ENCODE peak calls at places on chromosomes 4 and X, in four cellular contexts. One of them, this sample, is unnamed.

GRCh38 chr4:73862357-73862756 is 6.8 kb upstream of the CXCL1 start:
- DNase-seq in HepG2: no peak
- DNase-seq in K562: no peak
- DNase-seq in H1: no peak
- DNase-seq in this sample: no peak

GRCh38 chrX:28099166-28099565 is 117.9 kb upstream of the DCAF8L1 start:
- DNase-seq in HepG2: no peak
- DNase-seq in K562: no peak
- DNase-seq in H1: no peak
- DNase-seq in this sample: no peak

GRCh38 chr4:10734697-10735096 is 50.1 kb upstream of the CLNK start:
- DNase-seq in HepG2: no peak
- DNase-seq in K562: no peak
- DNase-seq in H1: no peak
- DNase-seq in this sample: no peak

GRCh38 chr4:21554036-21554435 is 394.5 kb downstream of the KCNIP4 start:
- DNase-seq in HepG2: no peak
- DNase-seq in K562: no peak
- DNase-seq in H1: no peak
- DNase-seq in this sample: no peak

GRCh38 chr4:119037709-119038463 is 97.7 kb upstream of the MYOZ2 start:
- DNase-seq in HepG2: no peak
- DNase-seq in K562: no peak
- DNase-seq in H1: no peak
- DNase-seq in this sample: no peak

GRCh38 chr4:20995591-20995990 is 295.3 kb downstream of the PACRGL start:
- DNase-seq in HepG2: no peak
- DNase-seq in K562: no peak
- DNase-seq in H1: no peak
- DNase-seq in this sample: no peak

GRCh38 chrX:43750248-43750676 is 94.2 kb downstream of the MAOA start:
- DNase-seq in HepG2: peak
- DNase-seq in K562: peak
- DNase-seq in H1: peak
- DNase-seq in this sample: peak

GRCh38 chrX:40100141-40100536 is 2.4 kb upstream of the BCOR start:
- DNase-seq in HepG2: no peak
- DNase-seq in K562: no peak
- DNase-seq in H1: no peak
- DNase-seq in this sample: no peak

GRCh38 chr4:1213336-1213995 is 35.5 kb downstream of the CTBP1 start:
- DNase-seq in HepG2: no peak
- DNase-seq in K562: no peak
- DNase-seq in H1: no peak
- DNase-seq in this sample: no peak

GRCh38 chr4:28082686-28083390 is 1222.2 kb downstream of the STIM2 start:
- DNase-seq in HepG2: no peak
- DNase-seq in K562: no peak
- DNase-seq in H1: no peak
- DNase-seq in this sample: no peak

GRCh38 chr4:48913346-48913745 is 6.8 kb upstream of the OCIAD2 start:
- DNase-seq in HepG2: no peak
- DNase-seq in K562: no peak
- DNase-seq in H1: no peak
- DNase-seq in this sample: no peak

GRCh38 chr4:37812713-37813112 is 13.8 kb upstream of the PGM2 start:
- DNase-seq in HepG2: no peak
- DNase-seq in K562: no peak
- DNase-seq in H1: no peak
- DNase-seq in this sample: no peak

GRCh38 chrX:34612036-34612435 is 45.0 kb downstream of the TMEM47 start:
- DNase-seq in HepG2: no peak
- DNase-seq in K562: no peak
- DNase-seq in H1: no peak
- DNase-seq in this sample: no peak

GRCh38 chrX:152822383-152823086 is 8.0 kb downstream of the CETN2 start:
- DNase-seq in HepG2: no peak
- DNase-seq in K562: no peak
- DNase-seq in H1: no peak
- DNase-seq in this sample: no peak

GRCh38 chrX:10166731-10167149 is 10.0 kb downstream of the CLCN4 start:
- DNase-seq in HepG2: peak
- DNase-seq in K562: no peak
- DNase-seq in H1: no peak
- DNase-seq in this sample: no peak

GRCh38 chr4:147461161-147461560 is 19.7 kb upstream of the EDNRA start:
- DNase-seq in HepG2: no peak
- DNase-seq in K562: no peak
- DNase-seq in H1: no peak
- DNase-seq in this sample: no peak

GRCh38 chr4:80138556-80139538 is 58.5 kb upstream of the PRDM8 start:
- DNase-seq in HepG2: no peak
- DNase-seq in K562: no peak
- DNase-seq in H1: no peak
- DNase-seq in this sample: no peak
- TF ChIP-seq SRF in HepG2: no peak
- TF ChIP-seq SRF in K562: no peak
- TF ChIP-seq SRF in H1: no peak
- TF ChIP-seq SRF in this sample: no peak

DNA sequence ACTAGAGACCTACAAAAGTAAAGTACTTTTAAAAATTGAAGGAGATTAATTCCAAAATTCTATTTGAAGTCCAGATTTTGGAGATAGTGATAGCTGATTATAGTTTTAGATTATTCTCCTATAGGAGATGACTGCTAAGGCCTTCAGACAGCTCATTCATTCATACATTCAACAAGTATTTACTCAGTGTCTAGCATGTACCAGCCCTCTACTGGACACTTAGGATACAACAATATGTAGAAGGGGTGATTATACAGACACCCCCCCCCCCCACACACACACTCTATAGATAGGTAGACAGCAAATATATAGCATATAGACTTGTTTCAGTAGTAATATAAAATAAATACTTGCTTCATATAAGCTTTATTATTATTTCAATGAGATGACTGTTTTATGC is 60.4 kb upstream of the TAF9B start:
- DNase-seq in HepG2: peak
- DNase-seq in K562: peak
- DNase-seq in H1: no peak
- DNase-seq in this sample: peak
- TF ChIP-seq YY1 in HepG2: no peak
- TF ChIP-seq YY1 in K562: no peak
- TF ChIP-seq YY1 in H1: no peak
- TF ChIP-seq YY1 in this sample: no peak

GRCh38 chr4:93996895-93997294 is 168.3 kb downstream of the ATOH1 start:
- DNase-seq in HepG2: no peak
- DNase-seq in K562: no peak
- DNase-seq in H1: no peak
- DNase-seq in this sample: no peak

GRCh38 chr4:93994175-93994994 is 165.8 kb downstream of the ATOH1 start:
- DNase-seq in HepG2: no peak
- DNase-seq in K562: no peak
- DNase-seq in H1: no peak
- DNase-seq in this sample: no peak
- TF ChIP-seq SRF in HepG2: no peak
- TF ChIP-seq SRF in K562: no peak
- TF ChIP-seq SRF in H1: no peak
- TF ChIP-seq SRF in this sample: no peak

DNA sequence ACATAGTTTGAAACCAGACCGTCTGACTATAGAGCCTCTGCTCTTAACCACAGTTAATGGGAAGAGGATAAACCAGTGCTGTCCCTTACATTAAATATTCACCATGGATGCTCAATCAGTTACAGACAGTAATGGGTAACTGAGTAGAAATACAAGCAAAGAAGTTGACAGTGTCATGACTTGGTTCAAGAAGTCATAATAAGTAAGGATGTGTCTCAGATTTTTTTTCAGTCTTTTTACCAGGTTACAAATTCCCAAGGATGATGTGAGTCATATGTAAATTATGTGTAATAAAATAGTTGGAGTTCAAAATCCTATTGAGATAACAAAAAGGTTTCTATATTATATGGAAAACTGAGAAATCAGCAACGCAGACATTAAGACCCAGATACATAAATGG is 31.1 kb downstream of the ZCCHC4 start:
- DNase-seq in HepG2: no peak
- DNase-seq in K562: no peak
- DNase-seq in H1: no peak
- DNase-seq in this sample: no peak
- TF ChIP-seq YY1 in HepG2: no peak
- TF ChIP-seq YY1 in K562: no peak
- TF ChIP-seq YY1 in H1: no peak
- TF ChIP-seq YY1 in this sample: no peak

GRCh38 chr4:35520059-35520458 is 724.3 kb downstream of the ARAP2 start:
- DNase-seq in HepG2: no peak
- DNase-seq in K562: no peak
- DNase-seq in H1: no peak
- DNase-seq in this sample: no peak
- TF ChIP-seq SRF in HepG2: no peak
- TF ChIP-seq SRF in K562: no peak
- TF ChIP-seq SRF in H1: no peak
- TF ChIP-seq SRF in this sample: no peak

DNA sequence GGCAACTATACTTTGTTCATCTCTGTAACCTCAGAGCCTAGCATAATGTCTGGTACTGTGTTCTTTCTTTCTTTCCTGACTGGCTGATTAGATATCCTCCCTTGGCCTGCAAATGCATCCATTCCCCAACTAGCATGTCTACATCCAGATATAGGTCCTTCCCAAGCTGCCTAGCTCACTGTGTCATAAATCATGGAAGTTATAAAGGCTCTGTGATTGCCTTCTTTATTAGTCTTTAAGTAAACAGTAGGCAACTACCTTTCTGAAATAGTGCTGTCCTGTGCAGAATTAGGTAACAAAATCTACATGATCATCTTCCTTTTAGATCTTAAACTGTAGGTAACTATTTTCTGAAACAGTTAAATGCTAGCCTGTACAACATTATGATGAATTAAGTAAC is 224.5 kb downstream of the DLG3 start:
- DNase-seq in HepG2: no peak
- DNase-seq in K562: no peak
- DNase-seq in H1: no peak
- DNase-seq in this sample: no peak
- TF ChIP-seq YY1 in HepG2: no peak
- TF ChIP-seq YY1 in K562: no peak
- TF ChIP-seq YY1 in H1: no peak
- TF ChIP-seq YY1 in this sample: no peak